ENCODE peak calls at places on chromosome 11, in five cellular contexts. K, J, H, S and V are unnamed samples.

GRCh38 chr11:76769645-76770586 is 13.2 kb upstream of the TSKU start:
- DNase-seq in K (no peak), J (peak; percentile 58), H (no peak), S (no peak), V (no peak)

GRCh38 chr11:130217632-130218031 is 58.0 kb downstream of the ST14 start:
- DNase-seq in K (no peak), J (no peak), H (no peak), S (no peak), V (no peak)

GRCh38 chr11:121591405-121592033 is 138.8 kb upstream of the SORL1-AS1 start:
- DNase-seq in K (peak; percentile 84), J (peak; percentile 86), H (peak; percentile 62), S (no peak), V (peak; percentile 76)

GRCh38 chr11:2142300-2142759 is 3.1 kb upstream of the IGF2 start:
- DNase-seq in K (no peak), J (no peak), H (peak; percentile 32), S (no peak), V (no peak)

GRCh38 chr11:10418950-10419310 is 36.1 kb upstream of the AMPD3 start:
- DNase-seq in K (no peak), J (peak; percentile 59), H (no peak), S (no peak), V (no peak)

GRCh38 chr11:32785262-32785661 is 9.2 kb downstream of the CCDC73 start:
- DNase-seq in K (no peak), J (no peak), H (no peak), S (no peak), V (no peak)

GRCh38 chr11:2553886-2554285 is 109.1 kb downstream of the KCNQ1 start:
- DNase-seq in K (no peak), J (no peak), H (no peak), S (no peak), V (no peak)

GRCh38 chr11:77407613-77408012 is 66.3 kb downstream of the PAK1 start:
- DNase-seq in K (no peak), J (peak; percentile 29), H (peak; percentile 89), S (peak; percentile 27), V (no peak)

GRCh38 chr11:35907648-35908431 is 36.0 kb upstream of the LDLRAD3 start:
- DNase-seq in K (no peak), J (peak; percentile 44), H (peak; percentile 87), S (no peak), V (peak; percentile 37)

GRCh38 chr11:59184876-59185275 is 12.9 kb downstream of the DTX4 start:
- DNase-seq in K (no peak), J (no peak), H (no peak), S (no peak), V (no peak)

GRCh38 chr11:12287374-12288211 is 89.8 kb upstream of the PARVA start:
- DNase-seq in K (peak; percentile 82), J (peak; percentile 20), H (peak; percentile 94), S (no peak), V (peak; percentile 45)

GRCh38 chr11:113796663-113797259 is 17.2 kb downstream of the CLDN25 start:
- DNase-seq in K (peak; percentile 71), J (peak; percentile 55), H (peak; percentile 10), S (no peak), V (peak; percentile 54)

GRCh38 chr11:130779943-130780342 is 136.3 kb downstream of the SNX19 start:
- DNase-seq in K (no peak), J (no peak), H (no peak), S (no peak), V (no peak)

GRCh38 chr11:14499178-14499559 is 442 bp downstream of the COPB1 start:
- DNase-seq in K (peak; percentile 60), J (peak; percentile 55), H (no peak), S (no peak), V (peak; percentile 41)

GRCh38 chr11:33068611-33069340 is 29.4 kb downstream of the TCP11L1 start:
- DNase-seq in K (no peak), J (no peak), H (no peak), S (no peak), V (no peak)

GRCh38 chr11:118263694-118264567 is at the start of gene MPZL2:
- DNase-seq in K (peak; percentile 63), J (peak; percentile 8), H (no peak), S (no peak), V (no peak)

GRCh38 chr11:36409152-36409713 is 100.8 kb downstream of the TRAF6 start:
- DNase-seq in K (no peak), J (peak; percentile 44), H (no peak), S (no peak), V (no peak)

GRCh38 chr11:1888811-1889526 is 2.7 kb downstream of the PRR33 start:
- DNase-seq in K (no peak), J (peak; percentile 96), H (no peak), S (no peak), V (no peak)

GRCh38 chr11:15893080-15893492 is 463.3 kb downstream of the SOX6 start:
- DNase-seq in K (no peak), J (no peak), H (no peak), S (no peak), V (no peak)

GRCh38 chr11:110584150-110584549 is 128.1 kb downstream of the ARHGAP20 start:
- DNase-seq in K (no peak), J (no peak), H (no peak), S (no peak), V (no peak)

GRCh38 chr11:110587972-110588371 is 124.3 kb downstream of the ARHGAP20 start:
- DNase-seq in K (no peak), J (no peak), H (peak; percentile 35), S (no peak), V (no peak)

GRCh38 chr11:110582728-110583432 is 129.4 kb downstream of the ARHGAP20 start:
- DNase-seq in K (no peak), J (no peak), H (no peak), S (no peak), V (no peak)

DNA sequence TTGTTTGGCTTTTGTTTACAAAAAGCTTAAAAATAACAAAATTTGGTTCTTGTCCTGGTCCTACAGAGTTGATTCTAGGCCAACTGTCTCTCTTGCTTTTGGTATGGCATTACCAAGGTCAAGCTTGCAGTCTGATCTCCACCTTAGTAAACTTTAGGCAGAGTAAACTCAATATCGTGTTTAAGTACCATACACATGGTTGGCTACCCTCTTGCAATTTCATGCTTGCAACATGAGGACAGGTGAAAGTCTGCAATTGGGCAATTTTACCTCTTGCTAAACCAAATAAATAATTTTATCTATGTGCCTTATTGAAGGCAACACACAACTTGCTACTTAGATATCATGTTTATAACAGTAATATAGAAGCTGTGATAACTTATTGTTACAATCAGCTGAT is 125.1 kb downstream of the ARHGAP20 start:
- DNase-seq in K (no peak), J (no peak), H (no peak), S (no peak), V (no peak)
- TF ChIP-seq CTCF in K (no peak), J (no peak), H (no peak), S (no peak), V (no peak)

GRCh38 chr11:86414032-86414431 is 39.3 kb downstream of the CCDC81 start:
- DNase-seq in K (no peak), J (no peak), H (no peak), S (no peak), V (no peak)

GRCh38 chr11:86421976-86422770 is 47.5 kb downstream of the CCDC81 start:
- DNase-seq in K (no peak), J (peak; percentile 79), H (no peak), S (no peak), V (no peak)

GRCh38 chr11:86418513-86418912 is 43.8 kb downstream of the CCDC81 start:
- DNase-seq in K (no peak), J (no peak), H (no peak), S (no peak), V (no peak)

GRCh38 chr11:86416494-86416893 is 41.8 kb downstream of the CCDC81 start:
- DNase-seq in K (no peak), J (no peak), H (no peak), S (no peak), V (no peak)

DNA sequence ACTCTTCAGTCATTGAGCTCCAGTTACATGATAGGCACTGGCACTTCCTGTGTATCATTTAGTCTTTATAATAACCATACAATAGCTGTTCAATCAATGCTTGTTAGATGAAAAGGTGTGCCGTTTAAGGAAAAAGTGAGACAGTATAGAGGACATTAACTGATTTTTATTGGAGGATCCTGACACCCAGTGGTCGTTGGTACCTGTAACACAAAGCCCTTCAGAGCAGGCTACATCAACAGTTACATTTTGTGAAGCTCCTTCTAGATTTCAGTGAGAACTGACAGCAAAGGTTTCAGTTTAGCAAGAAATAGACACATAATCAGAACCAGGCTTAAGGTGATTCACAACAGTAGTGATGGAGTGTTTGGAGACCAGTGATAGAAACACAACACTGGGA is 44.2 kb downstream of the CCDC81 start:
- DNase-seq in K (peak; percentile 29), J (peak; percentile 16), H (no peak), S (no peak), V (no peak)
- TF ChIP-seq CTCF in K (peak; percentile 38), J (no peak), H (peak; percentile 31), S (no peak), V (no peak)

GRCh38 chr11:128465946-128466688 is 121.2 kb downstream of the ETS1 start:
- DNase-seq in K (no peak), J (no peak), H (no peak), S (no peak), V (no peak)
- TF ChIP-seq CTCF in K (no peak), J (no peak), H (no peak), S (no peak), V (no peak)

GRCh38 chr11:45766469-45766868 is 38.5 kb upstream of the SLC35C1 start:
- DNase-seq in K (no peak), J (no peak), H (no peak), S (no peak), V (no peak)
- TF ChIP-seq CTCF in K (no peak), J (no peak), H (no peak), S (no peak), V (no peak)